ENCODE peak calls at places on chromosomes 2 and 18, in six cellular contexts. S is HCT116, N is GM23338, D is GM23248, M is hepatocyte, A is PC-9. W is an unnamed sample. For H3K9me2, the result is how much of the 10 kb centered on the place peaks cover.

GRCh38 chr2:161199885-161200284 is 39.7 kb downstream of the TANK start:
- DNase-seq in S (no peak), M (no peak), D (no peak), N (no peak), A (no peak), W (peak)

GRCh38 chr2:215594766-215595165 is 158.9 kb upstream of the FN1 start:
- DNase-seq in D (peak), A (no peak), N (no peak), S (no peak), M (no peak), W (no peak)

GRCh38 chr18:13392899-13393298 is 174.3 kb downstream of the LDLRAD4 start:
- DNase-seq in D (no peak), N (no peak), A (no peak), M (no peak), S (no peak), W (no peak)

GRCh38 chr18:33914399-33914798 is 310.3 kb downstream of the NOL4 start:
- DNase-seq in M (no peak), D (no peak), S (no peak), N (no peak), A (no peak), W (no peak)

GRCh38 chr18:70355620-70356385 is 67.0 kb downstream of the SOCS6 start:
- DNase-seq in M (no peak), S (no peak), A (no peak), D (no peak), N (peak), W (no peak)

GRCh38 chr2:206693399-206694137 is 24.6 kb downstream of the DYTN start:
- DNase-seq in D (peak), N (peak), M (peak), A (peak), S (peak), W (peak)

GRCh38 chr2:29844713-29845320 is 76.6 kb downstream of the ALK start:
- DNase-seq in M (no peak), N (no peak), A (no peak), D (peak), S (no peak), W (no peak)

GRCh38 chr2:239829326-239829725 is 195.8 kb downstream of the NDUFA10 start:
- DNase-seq in A (no peak), D (no peak), M (no peak), S (no peak), N (no peak), W (no peak)

GRCh38 chr2:236061497-236061896 is 106.7 kb downstream of the GBX2 start:
- DNase-seq in D (no peak), A (no peak), S (no peak), N (peak), M (no peak), W (no peak)

GRCh38 chr18:25164837-25165791 is 186.9 kb downstream of the ZNF521 start:
- DNase-seq in M (peak), D (peak), N (no peak), S (no peak), A (no peak), W (no peak)

GRCh38 chr18:12692206-12692605 is 10.3 kb downstream of the CEP76 start:
- DNase-seq in N (no peak), D (no peak), M (no peak), S (no peak), A (no peak), W (no peak)

GRCh38 chr2:105627530-105627929 is 117.2 kb upstream of the NCK2 start:
- DNase-seq in S (no peak), N (no peak), D (no peak), A (no peak), M (no peak), W (no peak)

GRCh38 chr2:75523313-75524275 is 37.1 kb downstream of the EVA1A start:
- DNase-seq in S (peak), D (peak), M (peak), N (no peak), A (peak), W (no peak)

GRCh38 chr2:1613731-1614354 is 130.5 kb downstream of the PXDN start:
- DNase-seq in S (no peak), M (no peak), D (peak), A (no peak), N (peak), W (no peak)

GRCh38 chr2:714005-714741 is 37.0 kb upstream of the TMEM18 start:
- DNase-seq in A (peak), S (peak), N (peak), D (peak), M (peak), W (peak)

GRCh38 chr2:201441409-201441808 is 9.8 kb downstream of the TRAK2 start:
- DNase-seq in N (no peak), S (no peak), D (no peak), M (no peak), A (no peak), W (no peak)

GRCh38 chr2:207143131-207143473 is 22.6 kb downstream of the KLF7 start:
- DNase-seq in D (no peak), M (no peak), A (no peak), S (no peak), N (no peak), W (no peak)

GRCh38 chr2:196166876-196167275 is 4.5 kb downstream of the STK17B start:
- DNase-seq in A (no peak), M (no peak), D (peak), S (no peak), N (no peak), W (no peak)

DNA sequence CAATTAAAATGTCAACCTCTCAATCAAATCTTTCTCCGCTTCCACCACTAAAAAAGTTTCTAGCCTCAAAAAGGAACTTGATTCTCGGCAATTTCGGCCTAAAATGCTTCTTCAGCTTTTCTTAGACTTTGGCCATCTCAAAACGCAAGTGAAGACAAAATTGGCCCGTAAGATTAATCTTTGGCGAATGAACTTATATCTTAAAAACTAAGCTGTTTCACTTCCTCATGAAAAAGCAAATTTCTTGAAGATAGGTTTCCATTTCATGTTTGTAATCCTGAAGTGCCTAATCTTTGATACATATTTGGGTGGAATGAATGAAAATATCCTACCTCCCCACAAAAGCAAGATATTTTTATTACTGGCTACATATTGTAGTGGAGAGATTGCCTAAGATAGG is 85.3 kb upstream of the ZEB2 start:
- DNase-seq in S (no peak), D (no peak), N (no peak), M (no peak), A (no peak), W (peak)
- H3K4me2 ChIP-seq in S (no peak), D (no peak), N (no peak), M (no peak), A (no peak), W (peak)

GRCh38 chr2:224259831-224260230 is 142.1 kb downstream of the FAM124B start:
- DNase-seq in S (no peak), A (no peak), M (peak), N (no peak), D (no peak), W (no peak)
- H3K9me2 ChIP-seq in S (under half), A (under half), M (under half), N (under half), D (under half), W (under half)

GRCh38 chr2:165058471-165059265 is 103.3 kb upstream of the SLC38A11 start:
- DNase-seq in N (no peak), M (no peak), D (no peak), S (no peak), A (no peak), W (no peak)
- H3K4me2 ChIP-seq in N (no peak), M (no peak), D (no peak), S (no peak), A (no peak), W (no peak)

DNA sequence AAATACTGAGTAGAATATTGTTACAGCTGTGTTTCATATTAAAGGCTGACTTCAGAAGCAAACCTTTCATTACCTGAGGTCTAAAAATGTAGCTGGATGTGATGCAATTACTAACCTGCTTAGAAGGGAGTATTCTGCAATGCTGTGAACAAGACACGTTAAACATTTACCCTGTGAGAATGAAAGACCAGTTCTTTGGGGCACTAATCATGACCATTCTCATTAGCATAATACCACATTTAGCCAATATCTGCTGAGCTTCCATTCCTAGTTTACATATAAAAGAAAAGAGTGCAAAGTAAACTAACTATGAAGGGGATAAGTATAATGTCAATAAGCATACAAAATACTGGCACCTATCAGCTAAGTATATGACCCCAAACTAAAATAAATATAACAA is 784.0 kb upstream of the KLHL29 start:
- DNase-seq in M (peak), A (no peak), N (no peak), D (no peak), S (no peak), W (no peak)
- H3K9me2 ChIP-seq in M (under half), A (under half), N (under half), D (under half), S (under half), W (under half)

GRCh38 chr2:20676353-20677215 is 9.6 kb downstream of the GDF7 start:
- DNase-seq in M (peak), S (no peak), D (peak), N (no peak), A (no peak), W (peak)
- H3K4me2 ChIP-seq in M (no peak), S (no peak), D (no peak), N (no peak), A (no peak), W (peak)

DNA sequence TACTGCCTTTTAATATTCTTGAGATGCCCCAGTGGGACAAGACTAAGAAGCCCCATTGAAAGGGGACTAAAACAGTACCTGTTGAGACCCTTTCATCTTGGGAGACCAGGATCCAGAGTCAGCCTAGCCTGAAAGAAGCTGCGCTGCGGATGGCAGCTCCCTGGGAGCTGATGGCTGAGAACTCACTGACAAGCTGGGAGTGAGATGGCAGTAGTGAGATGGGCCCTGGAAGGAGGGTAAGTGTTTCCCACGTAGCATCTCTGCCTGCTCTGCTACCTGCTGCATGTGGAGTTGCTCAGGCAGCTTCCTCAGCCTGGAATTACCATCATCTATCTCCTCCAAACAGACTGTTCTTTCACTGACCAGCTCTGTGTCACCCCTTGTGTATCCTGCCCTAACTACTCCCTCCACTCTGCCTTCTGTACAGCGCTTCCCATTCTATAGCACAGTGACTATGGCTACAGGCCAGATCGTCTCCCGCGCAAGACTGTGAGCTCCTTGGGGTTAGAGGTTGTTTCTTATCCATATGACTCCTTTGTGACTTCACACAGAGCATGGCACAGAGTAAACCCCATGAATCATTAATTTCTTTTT is 330.4 kb downstream of the NBAS start:
- DNase-seq in M (no peak), S (no peak), N (peak), D (no peak), A (no peak), W (no peak)
- H3K9me2 ChIP-seq in M (under half), S (under half), N (under half), D (under half), A (under half), W (under half)

DNA sequence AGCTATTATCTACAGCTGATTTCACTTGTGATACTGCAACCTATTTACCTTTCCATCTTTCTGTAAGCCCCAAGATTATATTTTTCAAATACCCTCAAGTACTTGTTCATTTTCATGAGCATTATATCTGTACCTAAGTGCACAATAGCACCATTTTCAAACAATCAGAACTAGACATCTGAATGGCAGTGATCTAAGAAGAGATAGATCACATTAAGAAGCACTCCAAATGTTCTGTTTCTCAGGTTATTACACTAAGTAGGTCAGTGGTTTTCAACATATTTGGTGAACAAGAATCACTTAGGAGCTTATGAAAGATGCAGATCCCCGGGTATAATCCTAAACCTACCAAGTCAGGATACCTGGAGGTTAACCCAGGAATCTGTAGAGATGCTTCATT is 872.7 kb downstream of the DCDC2C start:
- DNase-seq in M (no peak), D (no peak), S (no peak), A (no peak), N (no peak), W (no peak)
- H3K4me2 ChIP-seq in M (no peak), D (no peak), S (no peak), A (no peak), N (no peak), W (no peak)